ENCODE peak calls at places on chromosomes 5 and 9, in five cellular contexts. One of them, this sample, is unnamed.

GRCh38 chr9:126661521-126662251 is 48.0 kb downstream of the LMX1B start:
- DNase-seq in H9: peak
- DNase-seq in mesenchymal stem cell: no peak
- DNase-seq in neuronal stem cell: no peak
- DNase-seq in IMR-90: peak
- DNase-seq in this sample: peak

GRCh38 chr5:69213513-69214215 is 21.0 kb upstream of the CDK7 start:
- DNase-seq in H9: no peak
- DNase-seq in IMR-90: peak
- DNase-seq in neuronal stem cell: no peak
- DNase-seq in mesenchymal stem cell: peak
- DNase-seq in this sample: peak

GRCh38 chr5:154529282-154529681 is 51.3 kb upstream of the HAND1 start:
- DNase-seq in IMR-90: no peak
- DNase-seq in neuronal stem cell: no peak
- DNase-seq in H9: no peak
- DNase-seq in mesenchymal stem cell: no peak
- DNase-seq in this sample: no peak

GRCh38 chr5:158802941-158803341 is 296.8 kb downstream of the EBF1 start:
- DNase-seq in H9: no peak
- DNase-seq in IMR-90: peak
- DNase-seq in mesenchymal stem cell: no peak
- DNase-seq in neuronal stem cell: no peak
- DNase-seq in this sample: no peak

GRCh38 chr9:136086951-136087740 is 7.9 kb downstream of the NACC2 start:
- DNase-seq in H9: peak
- DNase-seq in mesenchymal stem cell: no peak
- DNase-seq in neuronal stem cell: no peak
- DNase-seq in IMR-90: no peak
- DNase-seq in this sample: no peak

GRCh38 chr5:178212241-178213002 is 8.1 kb downstream of the HNRNPAB start:
- DNase-seq in mesenchymal stem cell: no peak
- DNase-seq in H9: no peak
- DNase-seq in neuronal stem cell: no peak
- DNase-seq in IMR-90: no peak
- DNase-seq in this sample: no peak

GRCh38 chr9:21110708-21111576 is 30.7 kb downstream of the IFNW1 start:
- DNase-seq in H9: no peak
- DNase-seq in mesenchymal stem cell: peak
- DNase-seq in neuronal stem cell: peak
- DNase-seq in IMR-90: peak
- DNase-seq in this sample: peak

GRCh38 chr9:137270929-137271695 is 6.4 kb upstream of the TOR4A start:
- DNase-seq in neuronal stem cell: no peak
- DNase-seq in H9: peak
- DNase-seq in mesenchymal stem cell: no peak
- DNase-seq in IMR-90: no peak
- DNase-seq in this sample: no peak

GRCh38 chr9:69044226-69045219 is 9.0 kb downstream of the FXN start:
- DNase-seq in neuronal stem cell: no peak
- DNase-seq in mesenchymal stem cell: peak
- DNase-seq in H9: peak
- DNase-seq in IMR-90: peak
- DNase-seq in this sample: no peak

GRCh38 chr5:29016067-29016466 is 1977.7 kb upstream of the CDH9 start:
- DNase-seq in IMR-90: no peak
- DNase-seq in H9: no peak
- DNase-seq in mesenchymal stem cell: no peak
- DNase-seq in neuronal stem cell: no peak
- DNase-seq in this sample: no peak

GRCh38 chr5:169856571-169856970 is 123.7 kb downstream of the INSYN2B start:
- DNase-seq in neuronal stem cell: no peak
- DNase-seq in IMR-90: peak
- DNase-seq in mesenchymal stem cell: peak
- DNase-seq in H9: no peak
- DNase-seq in this sample: no peak

GRCh38 chr5:177478711-177479646 is 5.5 kb upstream of the DBN1 start:
- DNase-seq in mesenchymal stem cell: peak
- DNase-seq in H9: no peak
- DNase-seq in IMR-90: peak
- DNase-seq in neuronal stem cell: no peak
- DNase-seq in this sample: peak

GRCh38 chr5:44875661-44876250 is 67.0 kb downstream of the MRPS30 start:
- DNase-seq in H9: no peak
- DNase-seq in neuronal stem cell: no peak
- DNase-seq in mesenchymal stem cell: peak
- DNase-seq in IMR-90: peak
- DNase-seq in this sample: no peak

GRCh38 chr5:1510631-1511030 is 13.1 kb downstream of the LPCAT1 start:
- DNase-seq in IMR-90: no peak
- DNase-seq in H9: no peak
- DNase-seq in neuronal stem cell: no peak
- DNase-seq in mesenchymal stem cell: no peak
- DNase-seq in this sample: no peak

GRCh38 chr5:54457094-54457531 is 1.6 kb downstream of the HSPB3 start:
- DNase-seq in mesenchymal stem cell: peak
- DNase-seq in neuronal stem cell: no peak
- DNase-seq in IMR-90: peak
- DNase-seq in H9: no peak
- DNase-seq in this sample: peak

GRCh38 chr5:56734066-56734766 is 81.1 kb upstream of the MAP3K1 start:
- DNase-seq in neuronal stem cell: no peak
- DNase-seq in IMR-90: no peak
- DNase-seq in H9: no peak
- DNase-seq in mesenchymal stem cell: no peak
- DNase-seq in this sample: peak

GRCh38 chr9:89426389-89426961 is 71.4 kb downstream of the SEMA4D start:
- DNase-seq in neuronal stem cell: no peak
- DNase-seq in mesenchymal stem cell: no peak
- DNase-seq in IMR-90: no peak
- DNase-seq in H9: no peak
- DNase-seq in this sample: no peak

GRCh38 chr9:130451509-130452388 is 7.0 kb downstream of the ASS1 start:
- DNase-seq in mesenchymal stem cell: peak
- DNase-seq in IMR-90: peak
- DNase-seq in H9: peak
- DNase-seq in neuronal stem cell: no peak
- DNase-seq in this sample: peak

GRCh38 chr5:1005904-1006655 is 2.5 kb upstream of the NKD2 start:
- DNase-seq in neuronal stem cell: no peak
- DNase-seq in mesenchymal stem cell: no peak
- DNase-seq in IMR-90: no peak
- DNase-seq in H9: no peak
- DNase-seq in this sample: no peak

GRCh38 chr5:161686149-161686548 is 628 bp downstream of the GABRA6 start:
- DNase-seq in H9: no peak
- DNase-seq in mesenchymal stem cell: no peak
- DNase-seq in IMR-90: no peak
- DNase-seq in neuronal stem cell: no peak
- DNase-seq in this sample: no peak

GRCh38 chr5:132262882-132263547 is 5.5 kb downstream of the PDLIM4 start:
- DNase-seq in IMR-90: no peak
- DNase-seq in neuronal stem cell: no peak
- DNase-seq in mesenchymal stem cell: peak
- DNase-seq in H9: no peak
- DNase-seq in this sample: peak

GRCh38 chr5:25562656-25563055 is 917.9 kb upstream of the CDH10 start:
- DNase-seq in mesenchymal stem cell: no peak
- DNase-seq in H9: no peak
- DNase-seq in neuronal stem cell: no peak
- DNase-seq in IMR-90: no peak
- DNase-seq in this sample: no peak

GRCh38 chr9:15851766-15852165 is 298.9 kb downstream of the CCDC171 start:
- DNase-seq in IMR-90: no peak
- DNase-seq in mesenchymal stem cell: no peak
- DNase-seq in H9: no peak
- DNase-seq in neuronal stem cell: no peak
- DNase-seq in this sample: no peak

GRCh38 chr9:111902396-111903147 is 6.0 kb downstream of the UGCG start:
- DNase-seq in mesenchymal stem cell: peak
- DNase-seq in neuronal stem cell: no peak
- DNase-seq in H9: no peak
- DNase-seq in IMR-90: peak
- DNase-seq in this sample: peak

GRCh38 chr5:137137013-137137632 is 362.0 kb downstream of the SPOCK1 start:
- DNase-seq in neuronal stem cell: no peak
- DNase-seq in H9: peak
- DNase-seq in IMR-90: no peak
- DNase-seq in mesenchymal stem cell: no peak
- DNase-seq in this sample: no peak
- H2AFZ ChIP-seq in neuronal stem cell: peak
- H2AFZ ChIP-seq in H9: no peak
- H2AFZ ChIP-seq in IMR-90: no peak
- H2AFZ ChIP-seq in mesenchymal stem cell: no peak
- H2AFZ ChIP-seq in this sample: no peak

GRCh38 chr9:95505072-95505471 is 11.7 kb downstream of the PTCH1 start:
- DNase-seq in IMR-90: no peak
- DNase-seq in mesenchymal stem cell: peak
- DNase-seq in H9: no peak
- DNase-seq in neuronal stem cell: no peak
- DNase-seq in this sample: peak

GRCh38 chr9:95507456-95508241 is 9.1 kb downstream of the PTCH1 start:
- DNase-seq in neuronal stem cell: no peak
- DNase-seq in IMR-90: peak
- DNase-seq in mesenchymal stem cell: peak
- DNase-seq in H9: peak
- DNase-seq in this sample: peak

GRCh38 chr9:95505676-95506437 is 10.9 kb downstream of the PTCH1 start:
- DNase-seq in IMR-90: peak
- DNase-seq in H9: peak
- DNase-seq in mesenchymal stem cell: peak
- DNase-seq in neuronal stem cell: peak
- DNase-seq in this sample: no peak

GRCh38 chr9:95506692-95507455 is 9.9 kb downstream of the PTCH1 start:
- DNase-seq in IMR-90: peak
- DNase-seq in mesenchymal stem cell: peak
- DNase-seq in H9: peak
- DNase-seq in neuronal stem cell: no peak
- DNase-seq in this sample: peak

GRCh38 chr9:95506438-95506691 is 10.4 kb downstream of the PTCH1 start:
- DNase-seq in H9: no peak
- DNase-seq in neuronal stem cell: no peak
- DNase-seq in IMR-90: peak
- DNase-seq in mesenchymal stem cell: peak
- DNase-seq in this sample: peak
- H3K4ac ChIP-seq in H9: no peak
- H3K4ac ChIP-seq in neuronal stem cell: peak
- H3K4ac ChIP-seq in IMR-90: peak
- H3K4ac ChIP-seq in mesenchymal stem cell: peak
- H3K4ac ChIP-seq in this sample: peak

DNA sequence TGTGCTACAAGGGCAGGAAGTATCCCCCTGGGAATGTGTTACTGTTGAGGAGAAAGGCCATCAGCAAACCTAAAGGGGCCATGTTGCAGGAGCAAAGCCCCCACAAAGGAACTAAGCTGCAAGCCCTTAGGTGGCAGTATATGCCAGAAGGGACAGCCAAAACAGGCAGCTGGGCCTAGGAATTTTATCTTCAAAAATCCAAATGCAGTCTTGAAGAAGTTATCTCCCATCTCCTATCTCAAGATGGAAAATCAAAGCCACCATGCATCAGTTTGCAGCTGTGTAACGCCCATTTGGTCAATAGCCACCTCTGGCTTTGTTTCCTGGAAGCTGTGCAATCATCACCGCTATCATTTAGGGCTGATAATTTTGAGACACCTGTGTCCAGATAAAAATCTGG is 400.3 kb downstream of the ARHGEF28 start:
- DNase-seq in neuronal stem cell: no peak
- DNase-seq in H9: no peak
- DNase-seq in mesenchymal stem cell: no peak
- DNase-seq in IMR-90: no peak
- DNase-seq in this sample: peak
- H3K18ac ChIP-seq in neuronal stem cell: no peak
- H3K18ac ChIP-seq in H9: no peak
- H3K18ac ChIP-seq in mesenchymal stem cell: no peak
- H3K18ac ChIP-seq in IMR-90: no peak
- H3K18ac ChIP-seq in this sample: no peak

GRCh38 chr5:111133436-111133751 is 41.2 kb downstream of the WDR36 start:
- DNase-seq in H9: no peak
- DNase-seq in IMR-90: no peak
- DNase-seq in neuronal stem cell: no peak
- DNase-seq in mesenchymal stem cell: no peak
- DNase-seq in this sample: no peak

GRCh38 chr5:111132731-111133435 is 40.7 kb downstream of the WDR36 start:
- DNase-seq in IMR-90: no peak
- DNase-seq in H9: no peak
- DNase-seq in mesenchymal stem cell: no peak
- DNase-seq in neuronal stem cell: no peak
- DNase-seq in this sample: no peak

GRCh38 chr5:111134080-111134479 is 41.9 kb downstream of the WDR36 start:
- DNase-seq in mesenchymal stem cell: no peak
- DNase-seq in neuronal stem cell: no peak
- DNase-seq in H9: no peak
- DNase-seq in IMR-90: peak
- DNase-seq in this sample: no peak

GRCh38 chr5:111135946-111136345 is 43.8 kb downstream of the WDR36 start:
- DNase-seq in H9: no peak
- DNase-seq in neuronal stem cell: no peak
- DNase-seq in mesenchymal stem cell: no peak
- DNase-seq in IMR-90: peak
- DNase-seq in this sample: no peak

DNA sequence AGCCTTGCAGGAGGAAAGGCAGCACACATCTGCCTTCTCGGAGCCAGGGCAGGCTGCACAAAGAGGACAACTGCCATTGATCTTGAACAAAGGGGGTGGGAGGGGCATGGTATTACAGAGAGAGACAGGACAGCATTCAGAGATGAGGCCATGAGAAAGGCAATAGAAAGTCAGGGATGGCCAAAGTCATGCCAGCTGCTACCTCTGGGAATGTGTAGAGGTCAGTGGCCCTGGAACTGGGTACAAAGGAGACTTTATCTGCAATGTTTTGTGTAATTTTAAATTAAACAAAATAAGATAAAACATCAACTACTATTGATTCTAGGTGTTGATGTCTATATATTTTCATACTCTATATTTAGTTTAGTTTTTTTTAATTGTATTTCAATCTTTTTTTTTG is 43.3 kb downstream of the WDR36 start:
- DNase-seq in H9: no peak
- DNase-seq in mesenchymal stem cell: no peak
- DNase-seq in IMR-90: no peak
- DNase-seq in neuronal stem cell: peak
- DNase-seq in this sample: no peak
- H2AFZ ChIP-seq in H9: peak
- H2AFZ ChIP-seq in mesenchymal stem cell: no peak
- H2AFZ ChIP-seq in IMR-90: no peak
- H2AFZ ChIP-seq in neuronal stem cell: peak
- H2AFZ ChIP-seq in this sample: no peak